ENCODE peak calls at places on chromosomes 11 and 22, in nine cellular contexts. K is cardiac muscle cell, Y is GM12878, E is breast epithelium, G is heart right ventricle, D is K562, V is Peyer's patch, Z is right lobe of liver, A is ovary. C is an unnamed sample.

GRCh38 chr22:50542416-50542927 is 3.2 kb upstream of the KLHDC7B start:
- DNase-seq in E (no peak), Z (no peak), G (no peak), Y (peak; percentile 93), V (no peak), K (no peak), A (no peak), D (no peak), C (no peak)

GRCh38 chr11:9002920-9003572 is 755 bp downstream of the NRIP3 start:
- DNase-seq in D (peak; percentile 32), E (no peak), K (no peak), V (no peak), Y (no peak), G (no peak), A (no peak), Z (no peak), C (no peak)

GRCh38 chr22:49358041-49358440 is 469.6 kb downstream of the BRD1 start:
- DNase-seq in G (no peak), Z (no peak), A (no peak), E (no peak), Y (no peak), V (no peak), D (no peak), K (no peak), C (no peak)

GRCh38 chr11:112293614-112294013 is 33.0 kb upstream of the PLET1 start:
- DNase-seq in Y (no peak), D (no peak), A (no peak), V (no peak), Z (no peak), E (no peak), G (peak; percentile 51), K (peak; percentile 15), C (no peak)

GRCh38 chr11:112871909-112872511 is 89.2 kb upstream of the NCAM1 start:
- DNase-seq in G (no peak), A (no peak), V (no peak), E (no peak), D (no peak), K (no peak), Z (no peak), Y (no peak), C (no peak)

GRCh38 chr11:12827929-12828812 is 153.9 kb downstream of the TEAD1 start:
- DNase-seq in Y (no peak), K (peak; percentile 88), Z (peak; percentile 57), E (peak; percentile 60), A (no peak), D (peak; percentile 68), G (peak; percentile 31), V (no peak), C (peak; percentile 71)

GRCh38 chr22:19181786-19182471 is 3.4 kb upstream of the SLC25A1 start:
- DNase-seq in D (no peak), Y (no peak), G (no peak), K (no peak), V (no peak), E (no peak), A (no peak), Z (no peak), C (no peak)

GRCh38 chr11:64996710-64997380 is at the start of gene BATF2:
- DNase-seq in E (peak; percentile 57), Y (no peak), K (peak; percentile 83), V (peak; percentile 80), Z (peak; percentile 85), G (peak; percentile 82), A (peak; percentile 64), D (peak; percentile 91), C (peak; percentile 91)

GRCh38 chr22:40485813-40486610 is 115.6 kb downstream of the SGSM3 start:
- DNase-seq in K (peak; percentile 34), E (no peak), Y (no peak), Z (peak; percentile 40), V (no peak), G (no peak), A (no peak), D (no peak), C (no peak)

GRCh38 chr22:46360097-46360496 is 24.6 kb downstream of the TRMU start:
- DNase-seq in D (no peak), E (no peak), V (no peak), K (no peak), G (no peak), Y (no peak), A (no peak), Z (no peak), C (no peak)

GRCh38 chr11:64747961-64748715 is 4.2 kb upstream of the RASGRP2 start:
- DNase-seq in K (peak; percentile 27), A (no peak), V (no peak), Y (no peak), G (no peak), E (no peak), D (no peak), Z (no peak), C (no peak)

GRCh38 chr11:1654388-1655167 is 25.0 kb downstream of the KRTAP5-5 start:
- DNase-seq in K (peak; percentile 17), A (no peak), Z (peak; percentile 82), V (no peak), G (no peak), Y (no peak), D (peak; percentile 14), E (peak; percentile 25), C (no peak)

GRCh38 chr11:2738551-2739431 is 39.0 kb upstream of the KCNQ1OT1 start:
- DNase-seq in D (peak; percentile 64), A (peak; percentile 28), G (no peak), Y (no peak), E (no peak), V (no peak), K (no peak), Z (no peak), C (no peak)

GRCh38 chr22:41367680-41368542 is 13.8 kb upstream of the TEF start:
- DNase-seq in E (no peak), K (peak; percentile 62), Z (no peak), Y (no peak), A (peak; percentile 69), G (peak; percentile 27), V (no peak), D (no peak), C (peak; percentile 31)

DNA sequence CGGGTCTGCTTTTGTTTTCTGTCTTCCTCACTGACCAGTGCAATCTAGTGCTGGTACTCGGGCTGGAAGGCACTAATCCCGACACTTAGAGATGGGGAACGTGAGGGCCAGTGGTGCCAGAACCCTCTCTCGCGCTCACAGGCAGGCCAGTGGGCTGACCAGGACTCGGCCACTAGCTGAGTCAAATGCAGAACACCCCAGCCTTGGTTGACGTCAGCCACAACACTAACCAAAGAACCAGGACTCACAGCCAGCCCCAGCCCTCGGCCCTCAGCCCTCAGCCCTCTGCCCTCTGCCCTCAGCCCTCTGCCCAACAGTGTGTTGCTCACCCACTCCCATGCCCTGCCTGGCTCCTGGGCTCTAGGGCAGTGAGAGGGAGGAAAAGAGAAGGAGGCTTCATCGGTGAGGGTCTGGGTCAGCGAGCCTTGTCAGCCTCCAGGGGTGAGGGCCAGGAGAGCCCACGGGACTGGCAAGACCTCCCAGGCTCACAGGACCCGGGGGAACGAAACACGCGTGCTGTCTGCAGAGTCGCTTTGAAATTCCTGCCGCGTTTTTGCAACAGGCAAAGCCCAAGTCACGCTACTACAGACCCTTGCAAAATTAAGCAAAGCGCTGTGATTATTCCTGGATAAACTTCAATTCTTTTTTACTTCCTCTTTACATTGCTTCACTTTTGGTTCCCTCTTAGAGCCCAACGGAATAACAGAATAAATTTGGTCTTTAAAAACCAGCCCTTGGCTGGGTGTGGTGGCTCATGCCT is 27.5 kb downstream of the KIAA0930 start:
- DNase-seq in D (no peak), K (peak; percentile 48), V (no peak), Y (no peak), G (peak; percentile 47), A (no peak), Z (peak; percentile 38), E (no peak), C (no peak)
- H3K4me3 ChIP-seq in D (no peak overlapping the region), K (no peak overlapping the region), V (peak overlapping the region; percentile 12), Y (no peak overlapping the region), G (no peak overlapping the region), A (peak overlapping the region; percentile 21), Z (no peak overlapping the region), E (peak overlapping the region; percentile 36), C (no peak overlapping the region)

GRCh38 chr11:86947541-86947940 is 7.7 kb downstream of the FZD4 start:
- DNase-seq in E (no peak), D (no peak), Y (no peak), G (no peak), V (no peak), A (no peak), Z (no peak), K (no peak), C (no peak)

GRCh38 chr11:86948733-86949132 is 6.5 kb downstream of the FZD4 start:
- DNase-seq in G (peak; percentile 29), Z (no peak), A (no peak), V (no peak), E (no peak), Y (no peak), D (no peak), K (no peak), C (no peak)

GRCh38 chr11:86951706-86952105 is 3.5 kb downstream of the FZD4 start:
- DNase-seq in E (no peak), V (no peak), K (no peak), A (no peak), Y (no peak), G (no peak), D (no peak), Z (no peak), C (no peak)

GRCh38 chr11:86952221-86952875 is 2.8 kb downstream of the FZD4 start:
- DNase-seq in K (peak; percentile 39), Y (no peak), D (no peak), Z (no peak), G (no peak), A (no peak), E (no peak), V (no peak), C (no peak)

GRCh38 chr11:86949995-86950993 is 4.9 kb downstream of the FZD4 start:
- DNase-seq in E (no peak), V (no peak), Y (no peak), Z (no peak), G (no peak), D (no peak), K (no peak), A (no peak), C (no peak)
- H3K4me1 ChIP-seq in E (no peaks in the 10 kb centered on the region), V (no peaks in the 10 kb centered on the region), Y (no peaks in the 10 kb centered on the region), Z (no peaks in the 10 kb centered on the region), G (peaks cover 69% of the 10 kb centered on the region), D (peaks cover 18% of the 10 kb centered on the region), K (peaks cover 49% of the 10 kb centered on the region), A (peaks cover 24% of the 10 kb centered on the region), C (no peaks in the 10 kb centered on the region)

GRCh38 chr11:72454791-72455190 is 20.5 kb upstream of the CLPB start:
- DNase-seq in E (no peak), V (no peak), K (no peak), G (no peak), A (no peak), Y (no peak), Z (no peak), D (peak; percentile 28), C (no peak)
- H3K27me3 ChIP-seq in E (no peaks in the 10 kb centered on the region), V (no peaks in the 10 kb centered on the region), K (peaks cover 5% of the 10 kb centered on the region), G (no peaks in the 10 kb centered on the region), A (no peaks in the 10 kb centered on the region), Y (no peaks in the 10 kb centered on the region), Z (no peaks in the 10 kb centered on the region), D (peaks cover 12% of the 10 kb centered on the region), C (no peaks in the 10 kb centered on the region)

DNA sequence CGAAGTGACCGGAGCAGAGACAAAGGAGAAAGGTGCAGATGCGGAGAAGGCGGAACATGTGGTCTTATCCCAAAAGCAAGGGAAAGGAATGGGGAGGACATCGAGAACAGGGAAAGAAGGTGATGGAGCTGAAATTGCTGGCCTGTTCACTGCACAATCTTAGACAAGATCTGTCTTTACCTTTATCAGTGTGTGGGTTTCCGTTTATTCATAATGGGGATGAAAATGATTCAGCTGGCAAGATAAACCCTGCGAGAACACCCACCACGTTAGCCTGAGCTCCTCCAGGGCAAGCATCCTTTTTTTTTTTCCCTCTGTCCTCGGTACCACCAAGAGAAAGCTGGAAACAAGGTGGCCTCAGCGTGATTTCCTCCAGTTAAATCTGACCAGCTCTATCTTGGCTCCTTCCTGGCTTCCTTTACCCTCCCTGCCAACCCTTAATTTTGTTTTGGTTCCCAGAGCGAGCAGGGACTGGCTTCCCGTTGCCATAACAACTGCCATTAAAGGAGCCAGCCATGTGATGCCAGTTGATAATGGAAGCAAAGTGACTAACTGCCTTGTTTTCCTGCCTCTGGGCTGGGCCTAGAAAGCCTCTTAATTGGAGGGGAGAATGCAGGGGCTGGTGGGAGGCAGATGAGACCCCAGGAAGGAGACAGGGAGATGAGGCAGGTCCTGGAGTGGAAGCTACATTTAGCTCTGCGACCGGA is 4.2 kb downstream of the SGSM1 start:
- DNase-seq in A (no peak), Y (no peak), V (no peak), G (peak; percentile 22), E (no peak), D (no peak), K (peak; percentile 32), Z (no peak), C (no peak)
- H3K4me3 ChIP-seq in A (no peak overlapping the region), Y (no peak overlapping the region), V (no peak overlapping the region), G (no peak overlapping the region), E (no peak overlapping the region), D (no peak overlapping the region), K (no peak overlapping the region), Z (no peak overlapping the region), C (no peak overlapping the region)